ENCODE peak calls at places on chromosomes 12 and 14, in eight cellular contexts. One of them, this sample, is unnamed.

GRCh38 chr14:95264271-95264973 is 55.3 kb downstream of the CLMN start:
- DNase-seq in hypothalamus: no peak
- DNase-seq in tibial artery: no peak
- DNase-seq in prostate gland: no peak
- DNase-seq in Calu3: no peak
- DNase-seq in IMR-90: no peak
- DNase-seq in endothelial cell: no peak
- DNase-seq in stomach: no peak
- DNase-seq in this sample: no peak

GRCh38 chr14:90660865-90661570 is 155.2 kb downstream of the TTC7B start:
- DNase-seq in hypothalamus: no peak
- DNase-seq in tibial artery: no peak
- DNase-seq in prostate gland: no peak
- DNase-seq in Calu3: no peak
- DNase-seq in IMR-90: no peak
- DNase-seq in endothelial cell: no peak
- DNase-seq in stomach: peak
- DNase-seq in this sample: no peak

GRCh38 chr12:100545092-100545491 is 28.4 kb upstream of the GAS2L3 start:
- DNase-seq in hypothalamus: no peak
- DNase-seq in tibial artery: no peak
- DNase-seq in prostate gland: no peak
- DNase-seq in Calu3: no peak
- DNase-seq in IMR-90: peak
- DNase-seq in endothelial cell: no peak
- DNase-seq in stomach: no peak
- DNase-seq in this sample: no peak

GRCh38 chr14:64026600-64026999 is 173.8 kb downstream of the SYNE2 start:
- DNase-seq in hypothalamus: no peak
- DNase-seq in tibial artery: no peak
- DNase-seq in prostate gland: no peak
- DNase-seq in Calu3: no peak
- DNase-seq in IMR-90: no peak
- DNase-seq in endothelial cell: no peak
- DNase-seq in stomach: no peak
- DNase-seq in this sample: no peak

GRCh38 chr12:98471085-98471484 is 44.3 kb upstream of the TMPO start:
- DNase-seq in hypothalamus: no peak
- DNase-seq in tibial artery: no peak
- DNase-seq in prostate gland: no peak
- DNase-seq in Calu3: no peak
- DNase-seq in IMR-90: no peak
- DNase-seq in endothelial cell: no peak
- DNase-seq in stomach: no peak
- DNase-seq in this sample: no peak

GRCh38 chr12:57727758-57728395 is 10.7 kb downstream of the AGAP2 start:
- DNase-seq in hypothalamus: no peak
- DNase-seq in tibial artery: no peak
- DNase-seq in prostate gland: no peak
- DNase-seq in Calu3: no peak
- DNase-seq in IMR-90: no peak
- DNase-seq in endothelial cell: peak
- DNase-seq in stomach: no peak
- DNase-seq in this sample: no peak

GRCh38 chr12:122834921-122835692 is at the start of gene HIP1R:
- DNase-seq in hypothalamus: no peak
- DNase-seq in tibial artery: peak
- DNase-seq in prostate gland: peak
- DNase-seq in Calu3: peak
- DNase-seq in IMR-90: no peak
- DNase-seq in endothelial cell: peak
- DNase-seq in stomach: peak
- DNase-seq in this sample: no peak

GRCh38 chr14:23209651-23210423 is 26.4 kb upstream of the SLC7A8 start:
- DNase-seq in hypothalamus: no peak
- DNase-seq in tibial artery: no peak
- DNase-seq in prostate gland: no peak
- DNase-seq in Calu3: no peak
- DNase-seq in IMR-90: peak
- DNase-seq in endothelial cell: no peak
- DNase-seq in stomach: no peak
- DNase-seq in this sample: no peak

GRCh38 chr12:32477714-32478113 is 78.4 kb downstream of the FGD4 start:
- DNase-seq in hypothalamus: no peak
- DNase-seq in tibial artery: no peak
- DNase-seq in prostate gland: no peak
- DNase-seq in Calu3: no peak
- DNase-seq in IMR-90: no peak
- DNase-seq in endothelial cell: no peak
- DNase-seq in stomach: no peak
- DNase-seq in this sample: no peak

GRCh38 chr14:34498684-34499412 is 36.8 kb upstream of the SPTSSA start:
- DNase-seq in hypothalamus: no peak
- DNase-seq in tibial artery: no peak
- DNase-seq in prostate gland: peak
- DNase-seq in Calu3: peak
- DNase-seq in IMR-90: peak
- DNase-seq in endothelial cell: no peak
- DNase-seq in stomach: peak
- DNase-seq in this sample: no peak

GRCh38 chr14:56334458-56334857 is 216.2 kb downstream of the PELI2 start:
- DNase-seq in hypothalamus: no peak
- DNase-seq in tibial artery: no peak
- DNase-seq in prostate gland: no peak
- DNase-seq in Calu3: no peak
- DNase-seq in IMR-90: peak
- DNase-seq in endothelial cell: no peak
- DNase-seq in stomach: no peak
- DNase-seq in this sample: no peak

GRCh38 chr14:32010561-32011188 is 66.4 kb upstream of the ARHGAP5 start:
- DNase-seq in hypothalamus: no peak
- DNase-seq in tibial artery: no peak
- DNase-seq in prostate gland: no peak
- DNase-seq in Calu3: no peak
- DNase-seq in IMR-90: peak
- DNase-seq in endothelial cell: no peak
- DNase-seq in stomach: no peak
- DNase-seq in this sample: peak

GRCh38 chr12:52204095-52204930 is 12.5 kb upstream of the KRT80 start:
- DNase-seq in hypothalamus: no peak
- DNase-seq in tibial artery: peak
- DNase-seq in prostate gland: no peak
- DNase-seq in Calu3: no peak
- DNase-seq in IMR-90: peak
- DNase-seq in endothelial cell: no peak
- DNase-seq in stomach: no peak
- DNase-seq in this sample: no peak

GRCh38 chr12:114450019-114450418 is 44.1 kb upstream of the TBX5 start:
- DNase-seq in hypothalamus: no peak
- DNase-seq in tibial artery: no peak
- DNase-seq in prostate gland: no peak
- DNase-seq in Calu3: no peak
- DNase-seq in IMR-90: no peak
- DNase-seq in endothelial cell: no peak
- DNase-seq in stomach: no peak
- DNase-seq in this sample: no peak

GRCh38 chr12:92109613-92110012 is 36.0 kb downstream of the BTG1 start:
- DNase-seq in hypothalamus: no peak
- DNase-seq in tibial artery: no peak
- DNase-seq in prostate gland: no peak
- DNase-seq in Calu3: no peak
- DNase-seq in IMR-90: no peak
- DNase-seq in endothelial cell: no peak
- DNase-seq in stomach: no peak
- DNase-seq in this sample: no peak

GRCh38 chr14:67971627-67972625 is 152.3 kb downstream of the RAD51B start:
- DNase-seq in hypothalamus: no peak
- DNase-seq in tibial artery: no peak
- DNase-seq in prostate gland: no peak
- DNase-seq in Calu3: no peak
- DNase-seq in IMR-90: peak
- DNase-seq in endothelial cell: no peak
- DNase-seq in stomach: no peak
- DNase-seq in this sample: no peak

GRCh38 chr14:100653409-100653808 is 66.2 kb upstream of the BEGAIN start:
- DNase-seq in hypothalamus: no peak
- DNase-seq in tibial artery: no peak
- DNase-seq in prostate gland: no peak
- DNase-seq in Calu3: no peak
- DNase-seq in IMR-90: no peak
- DNase-seq in endothelial cell: peak
- DNase-seq in stomach: no peak
- DNase-seq in this sample: no peak

GRCh38 chr14:29521526-29522137 is 406.0 kb downstream of the PRKD1 start:
- DNase-seq in hypothalamus: no peak
- DNase-seq in tibial artery: no peak
- DNase-seq in prostate gland: no peak
- DNase-seq in Calu3: peak
- DNase-seq in IMR-90: peak
- DNase-seq in endothelial cell: peak
- DNase-seq in stomach: no peak
- DNase-seq in this sample: no peak

GRCh38 chr12:106108187-106108816 is 30.5 kb downstream of the NUAK1 start:
- DNase-seq in hypothalamus: no peak
- DNase-seq in tibial artery: no peak
- DNase-seq in prostate gland: no peak
- DNase-seq in Calu3: no peak
- DNase-seq in IMR-90: peak
- DNase-seq in endothelial cell: no peak
- DNase-seq in stomach: no peak
- DNase-seq in this sample: no peak

GRCh38 chr14:92955381-92955780 is 32.4 kb downstream of the CHGA start:
- DNase-seq in hypothalamus: no peak
- DNase-seq in tibial artery: no peak
- DNase-seq in prostate gland: no peak
- DNase-seq in Calu3: no peak
- DNase-seq in IMR-90: no peak
- DNase-seq in endothelial cell: no peak
- DNase-seq in stomach: no peak
- DNase-seq in this sample: no peak

GRCh38 chr12:12210983-12211382 is 55.9 kb downstream of the LRP6 start:
- DNase-seq in hypothalamus: no peak
- DNase-seq in tibial artery: no peak
- DNase-seq in prostate gland: no peak
- DNase-seq in Calu3: no peak
- DNase-seq in IMR-90: no peak
- DNase-seq in endothelial cell: no peak
- DNase-seq in stomach: no peak
- DNase-seq in this sample: no peak

GRCh38 chr12:124518051-124518932 is 49.1 kb downstream of the NCOR2 start:
- DNase-seq in hypothalamus: peak
- DNase-seq in tibial artery: peak
- DNase-seq in prostate gland: peak
- DNase-seq in Calu3: peak
- DNase-seq in IMR-90: peak
- DNase-seq in endothelial cell: no peak
- DNase-seq in stomach: peak
- DNase-seq in this sample: peak

GRCh38 chr14:43147480-43147879 is 1359.6 kb downstream of the FSCB start:
- DNase-seq in hypothalamus: no peak
- DNase-seq in tibial artery: no peak
- DNase-seq in prostate gland: no peak
- DNase-seq in Calu3: no peak
- DNase-seq in IMR-90: peak
- DNase-seq in endothelial cell: no peak
- DNase-seq in stomach: no peak
- DNase-seq in this sample: no peak

GRCh38 chr12:80044694-80045046 is 54.7 kb upstream of the OTOGL start:
- DNase-seq in hypothalamus: no peak
- DNase-seq in tibial artery: no peak
- DNase-seq in prostate gland: no peak
- DNase-seq in Calu3: no peak
- DNase-seq in IMR-90: peak
- DNase-seq in endothelial cell: no peak
- DNase-seq in stomach: no peak
- DNase-seq in this sample: no peak

GRCh38 chr14:100524933-100525243 is 62.3 kb downstream of the BEGAIN start:
- DNase-seq in hypothalamus: no peak
- DNase-seq in tibial artery: peak
- DNase-seq in prostate gland: no peak
- DNase-seq in Calu3: no peak
- DNase-seq in IMR-90: peak
- DNase-seq in endothelial cell: peak
- DNase-seq in stomach: peak
- DNase-seq in this sample: peak

GRCh38 chr14:98651042-98651441 is 621.0 kb downstream of the BCL11B start:
- DNase-seq in hypothalamus: no peak
- DNase-seq in tibial artery: no peak
- DNase-seq in prostate gland: no peak
- DNase-seq in Calu3: no peak
- DNase-seq in IMR-90: no peak
- DNase-seq in endothelial cell: no peak
- DNase-seq in stomach: no peak
- DNase-seq in this sample: no peak

This sample was measured in esophagus muscularis mucosa.